ENCODE peak calls at places on chromosomes 13 and 19, in five cellular contexts. One of them, this sample, is unnamed.

GRCh38 chr13:27660511-27660910 is 38.8 kb downstream of the POLR1D start:
- DNase-seq in HEK293T: no peak
- DNase-seq in HepG2: no peak
- DNase-seq in GM12878: no peak
- DNase-seq in H1: no peak
- DNase-seq in this sample: no peak

GRCh38 chr13:114108894-114109293 is 23.5 kb downstream of the RASA3 start:
- DNase-seq in HEK293T: no peak
- DNase-seq in HepG2: no peak
- DNase-seq in GM12878: no peak
- DNase-seq in H1: no peak
- DNase-seq in this sample: no peak

GRCh38 chr19:50792852-50793250 is 2.6 kb downstream of the ACP4 start:
- DNase-seq in HEK293T: no peak
- DNase-seq in HepG2: no peak
- DNase-seq in GM12878: no peak
- DNase-seq in H1: no peak
- DNase-seq in this sample: no peak

GRCh38 chr19:46601318-46602224 is at the start of gene CALM3:
- DNase-seq in HEK293T: no peak
- DNase-seq in HepG2: no peak
- DNase-seq in GM12878: no peak
- DNase-seq in H1: no peak
- DNase-seq in this sample: no peak

GRCh38 chr13:78758549-78758948 is 99.6 kb upstream of the OBI1 start:
- DNase-seq in HEK293T: no peak
- DNase-seq in HepG2: no peak
- DNase-seq in GM12878: no peak
- DNase-seq in H1: no peak
- DNase-seq in this sample: no peak

GRCh38 chr13:111323950-111324651 is 3.7 kb downstream of the TEX29 start:
- DNase-seq in HEK293T: no peak
- DNase-seq in HepG2: no peak
- DNase-seq in GM12878: no peak
- DNase-seq in H1: no peak
- DNase-seq in this sample: no peak

GRCh38 chr13:96821971-96822370 is 172.3 kb downstream of the OXGR1 start:
- DNase-seq in HEK293T: no peak
- DNase-seq in HepG2: no peak
- DNase-seq in GM12878: no peak
- DNase-seq in H1: no peak
- DNase-seq in this sample: no peak

GRCh38 chr13:23921451-23921888 is 24.2 kb upstream of the C1QTNF9B start:
- DNase-seq in HEK293T: peak
- DNase-seq in HepG2: peak
- DNase-seq in GM12878: no peak
- DNase-seq in H1: no peak
- DNase-seq in this sample: peak

GRCh38 chr19:3065675-3066357 is 3.5 kb upstream of the TLE5 start:
- DNase-seq in HEK293T: no peak
- DNase-seq in HepG2: peak
- DNase-seq in GM12878: peak
- DNase-seq in H1: no peak
- DNase-seq in this sample: no peak

GRCh38 chr13:26727122-26727521 is 33.5 kb downstream of the GPR12 start:
- DNase-seq in HEK293T: no peak
- DNase-seq in HepG2: no peak
- DNase-seq in GM12878: no peak
- DNase-seq in H1: no peak
- DNase-seq in this sample: no peak

GRCh38 chr13:46577656-46578589 is 25.0 kb downstream of the LRCH1 start:
- DNase-seq in HEK293T: no peak
- DNase-seq in HepG2: no peak
- DNase-seq in GM12878: no peak
- DNase-seq in H1: no peak
- DNase-seq in this sample: no peak

GRCh38 chr13:48446454-48446853 is 33.5 kb upstream of the LPAR6 start:
- DNase-seq in HEK293T: no peak
- DNase-seq in HepG2: no peak
- DNase-seq in GM12878: no peak
- DNase-seq in H1: no peak
- DNase-seq in this sample: no peak

GRCh38 chr19:3056454-3057016 is 5.8 kb downstream of the TLE5 start:
- DNase-seq in HEK293T: no peak
- DNase-seq in HepG2: no peak
- DNase-seq in GM12878: no peak
- DNase-seq in H1: peak
- DNase-seq in this sample: no peak

GRCh38 chr13:25489238-25489637 is 117.5 kb downstream of the ATP8A2 start:
- DNase-seq in HEK293T: no peak
- DNase-seq in HepG2: no peak
- DNase-seq in GM12878: no peak
- DNase-seq in H1: no peak
- DNase-seq in this sample: no peak

GRCh38 chr19:4278460-4278901 is 585 bp upstream of the SHD start:
- DNase-seq in HEK293T: no peak
- DNase-seq in HepG2: no peak
- DNase-seq in GM12878: no peak
- DNase-seq in H1: no peak
- DNase-seq in this sample: no peak

GRCh38 chr19:50607874-50608785 is 31.6 kb downstream of the SYT3 start:
- DNase-seq in HEK293T: peak
- DNase-seq in HepG2: peak
- DNase-seq in GM12878: peak
- DNase-seq in H1: peak
- DNase-seq in this sample: peak

GRCh38 chr19:28497887-28498286 is 715.1 kb downstream of the UQCRFS1 start:
- DNase-seq in HEK293T: no peak
- DNase-seq in HepG2: no peak
- DNase-seq in GM12878: no peak
- DNase-seq in H1: no peak
- DNase-seq in this sample: no peak

GRCh38 chr13:30870049-30870884 is 35.8 kb upstream of the MEDAG start:
- DNase-seq in HEK293T: peak
- DNase-seq in HepG2: no peak
- DNase-seq in GM12878: no peak
- DNase-seq in H1: peak
- DNase-seq in this sample: no peak

GRCh38 chr13:112893570-112894422 is 75.2 kb upstream of the MCF2L start:
- DNase-seq in HEK293T: peak
- DNase-seq in HepG2: peak
- DNase-seq in GM12878: no peak
- DNase-seq in H1: peak
- DNase-seq in this sample: no peak

GRCh38 chr13:59354665-59355064 is 809.1 kb downstream of the DIAPH3 start:
- DNase-seq in HEK293T: no peak
- DNase-seq in HepG2: no peak
- DNase-seq in GM12878: no peak
- DNase-seq in H1: no peak
- DNase-seq in this sample: no peak

GRCh38 chr13:78660130-78660857 is 1.3 kb upstream of the OBI1 start:
- DNase-seq in HEK293T: peak
- DNase-seq in HepG2: peak
- DNase-seq in GM12878: no peak
- DNase-seq in H1: no peak
- DNase-seq in this sample: no peak

GRCh38 chr13:113974304-113975281 is 717 bp upstream of the C13orf46 start:
- DNase-seq in HEK293T: no peak
- DNase-seq in HepG2: no peak
- DNase-seq in GM12878: no peak
- DNase-seq in H1: no peak
- DNase-seq in this sample: no peak

GRCh38 chr13:55410398-55411330 is 1730.1 kb upstream of the PRR20A start:
- DNase-seq in HEK293T: no peak
- DNase-seq in HepG2: no peak
- DNase-seq in GM12878: no peak
- DNase-seq in H1: no peak
- DNase-seq in this sample: no peak

GRCh38 chr13:51550151-51550550 is 34.1 kb upstream of the WDFY2 start:
- DNase-seq in HEK293T: no peak
- DNase-seq in HepG2: no peak
- DNase-seq in GM12878: no peak
- DNase-seq in H1: no peak
- DNase-seq in this sample: no peak

GRCh38 chr13:28983661-28984060 is 163.5 kb downstream of the MTUS2 start:
- DNase-seq in HEK293T: no peak
- DNase-seq in HepG2: no peak
- DNase-seq in GM12878: no peak
- DNase-seq in H1: no peak
- DNase-seq in this sample: no peak

GRCh38 chr19:19570561-19570960 is 32.5 kb downstream of the CILP2 start:
- DNase-seq in HEK293T: no peak
- DNase-seq in HepG2: no peak
- DNase-seq in GM12878: no peak
- DNase-seq in H1: no peak
- DNase-seq in this sample: no peak
- TF ChIP-seq SUZ12 in HEK293T: no peak
- TF ChIP-seq SUZ12 in HepG2: no peak
- TF ChIP-seq SUZ12 in GM12878: no peak
- TF ChIP-seq SUZ12 in H1: no peak
- TF ChIP-seq SUZ12 in this sample: no peak

GRCh38 chr13:109871018-109871370 is 84.6 kb upstream of the IRS2 start:
- DNase-seq in HEK293T: no peak
- DNase-seq in HepG2: no peak
- DNase-seq in GM12878: no peak
- DNase-seq in H1: no peak
- DNase-seq in this sample: no peak
- TF ChIP-seq SUZ12 in HEK293T: no peak
- TF ChIP-seq SUZ12 in HepG2: no peak
- TF ChIP-seq SUZ12 in GM12878: no peak
- TF ChIP-seq SUZ12 in H1: no peak
- TF ChIP-seq SUZ12 in this sample: no peak

DNA sequence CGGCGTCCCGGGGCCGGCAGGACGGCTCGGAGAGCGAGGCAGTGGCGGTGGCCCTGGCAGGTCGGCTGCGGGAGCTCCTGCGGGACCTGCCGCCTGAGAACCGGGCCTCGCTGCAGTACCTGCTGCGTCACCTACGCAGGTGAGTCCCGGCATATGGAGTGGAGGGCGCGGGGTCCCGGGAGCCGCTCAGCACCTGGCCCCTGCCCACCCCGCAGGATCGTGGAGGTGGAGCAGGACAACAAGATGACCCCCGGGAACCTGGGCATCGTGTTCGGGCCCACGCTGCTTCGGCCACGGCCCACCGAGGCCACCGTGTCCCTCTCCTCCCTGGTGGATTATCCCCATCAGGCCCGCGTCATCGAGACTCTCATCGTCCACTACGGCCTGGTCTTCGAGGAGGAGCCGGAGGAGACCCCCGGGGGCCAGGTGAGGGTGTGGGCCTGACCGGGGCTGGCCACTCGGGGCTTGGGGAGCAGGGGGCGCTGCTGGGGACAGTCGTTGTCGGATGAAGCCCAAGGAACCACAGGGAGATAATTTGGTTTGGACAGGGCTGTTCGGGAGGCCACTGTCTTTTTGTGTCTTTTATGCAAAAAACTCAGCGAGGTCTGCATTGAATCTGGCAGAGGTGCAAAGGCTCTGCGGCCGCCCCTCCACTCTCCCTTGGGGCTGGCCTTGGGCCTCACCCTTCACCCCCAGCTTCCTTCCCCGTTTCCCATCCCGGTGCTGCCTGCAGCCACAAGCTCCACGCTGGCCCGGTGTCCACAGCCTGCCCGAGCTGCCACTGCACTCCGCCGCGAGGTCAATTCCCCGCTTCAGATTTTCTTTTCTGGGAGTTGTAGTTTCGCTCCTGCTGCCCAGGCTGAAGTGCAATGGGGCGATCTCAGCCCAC is 12.0 kb downstream of the POLR2E start:
- DNase-seq in HEK293T: no peak
- DNase-seq in HepG2: no peak
- DNase-seq in GM12878: no peak
- DNase-seq in H1: no peak
- DNase-seq in this sample: no peak
- TF ChIP-seq SUZ12 in HEK293T: no peak
- TF ChIP-seq SUZ12 in HepG2: no peak
- TF ChIP-seq SUZ12 in GM12878: no peak
- TF ChIP-seq SUZ12 in H1: no peak
- TF ChIP-seq SUZ12 in this sample: no peak

GRCh38 chr19:14761607-14762006 is 16.8 kb downstream of the ADGRE2 start:
- DNase-seq in HEK293T: no peak
- DNase-seq in HepG2: no peak
- DNase-seq in GM12878: no peak
- DNase-seq in H1: no peak
- DNase-seq in this sample: no peak
- TF ChIP-seq SUZ12 in HEK293T: no peak
- TF ChIP-seq SUZ12 in HepG2: no peak
- TF ChIP-seq SUZ12 in GM12878: no peak
- TF ChIP-seq SUZ12 in H1: no peak
- TF ChIP-seq SUZ12 in this sample: no peak

DNA sequence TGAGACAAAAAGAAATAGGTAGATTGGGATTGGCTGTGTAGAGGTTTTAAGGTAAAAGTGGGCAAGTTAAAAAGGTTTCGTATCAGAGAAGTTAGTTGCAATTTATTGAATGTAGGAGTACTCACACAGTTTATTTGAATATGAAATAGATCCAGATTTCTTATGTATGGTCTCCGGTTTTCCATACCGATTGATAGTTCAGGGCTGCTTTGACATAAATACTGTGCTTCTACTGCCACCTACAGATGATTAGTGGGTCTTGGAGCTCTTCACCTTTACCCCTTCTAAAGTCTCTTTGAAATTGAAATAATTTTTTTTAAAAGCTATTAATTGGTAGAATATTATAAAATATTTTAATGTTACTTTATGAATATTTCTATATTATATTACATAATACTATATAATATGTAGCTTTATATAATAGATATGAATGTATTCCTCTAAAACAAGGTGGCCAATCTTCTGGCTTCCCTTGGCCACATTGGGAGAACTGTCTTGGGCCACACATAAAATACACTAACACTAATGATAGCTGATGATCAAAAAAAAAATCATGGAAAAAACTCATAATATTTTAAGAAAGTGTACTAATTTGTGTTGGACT is 7.7 kb upstream of the GPR18 start:
- DNase-seq in HEK293T: peak
- DNase-seq in HepG2: peak
- DNase-seq in GM12878: no peak
- DNase-seq in H1: no peak
- DNase-seq in this sample: no peak
- TF ChIP-seq SUZ12 in HEK293T: no peak
- TF ChIP-seq SUZ12 in HepG2: no peak
- TF ChIP-seq SUZ12 in GM12878: no peak
- TF ChIP-seq SUZ12 in H1: no peak
- TF ChIP-seq SUZ12 in this sample: no peak

DNA sequence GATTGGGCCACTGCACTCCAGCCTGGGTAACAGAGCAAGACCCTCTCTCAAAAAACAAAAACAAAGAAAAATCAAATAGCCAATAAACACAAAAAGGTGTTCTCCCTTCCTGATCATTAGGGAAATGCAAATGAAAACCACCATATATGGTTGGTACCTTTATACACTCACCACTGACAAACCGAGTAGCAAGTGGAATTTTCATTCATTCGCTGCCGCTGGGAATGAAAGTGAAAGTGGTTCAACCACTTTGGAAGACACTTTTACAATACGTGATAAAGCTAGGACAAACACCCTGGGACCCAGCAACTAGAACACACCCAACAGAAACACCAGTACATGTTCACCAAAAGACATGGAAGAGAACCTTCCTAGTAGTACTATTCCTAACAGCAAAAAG is 21.0 kb downstream of the GRIK5 start:
- DNase-seq in HEK293T: no peak
- DNase-seq in HepG2: no peak
- DNase-seq in GM12878: no peak
- DNase-seq in H1: no peak
- DNase-seq in this sample: no peak
- TF ChIP-seq SUZ12 in HEK293T: no peak
- TF ChIP-seq SUZ12 in HepG2: no peak
- TF ChIP-seq SUZ12 in GM12878: no peak
- TF ChIP-seq SUZ12 in H1: no peak
- TF ChIP-seq SUZ12 in this sample: no peak